ENCODE peak calls at places on chromosome 13, in six cellular contexts. O is thoracic aorta; A is H9; T is CD8-positive, alpha-beta memory T cell; J is OCI-LY7; Y is breast epithelium. D is an unnamed sample. For H3K9me3, the result is how much of the 10 kb centered on the place peaks cover.

GRCh38 chr13:63044617-63045016 is 1629.0 kb upstream of the PCDH20 start:
- DNase-seq in O (no peak), T (no peak), Y (no peak), A (no peak), J (no peak), D (no peak)

GRCh38 chr13:96822900-96823299 is 171.4 kb downstream of the OXGR1 start:
- DNase-seq in A (peak), Y (no peak), O (no peak), J (peak), T (no peak), D (no peak)

GRCh38 chr13:42594577-42595571 is 20.9 kb downstream of the TNFSF11 start:
- DNase-seq in J (peak), T (peak), Y (peak), O (no peak), A (peak), D (peak)

GRCh38 chr13:31987535-31988170 is 43.9 kb upstream of the FRY start:
- DNase-seq in T (no peak), J (no peak), Y (no peak), A (no peak), O (no peak), D (no peak)

GRCh38 chr13:102470283-102470920 is 68.6 kb upstream of the FGF14 start:
- DNase-seq in J (no peak), Y (no peak), A (no peak), O (no peak), T (no peak), D (no peak)

GRCh38 chr13:36046672-36047071 is 84.5 kb downstream of the DCLK1 start:
- DNase-seq in A (no peak), Y (no peak), J (no peak), T (no peak), O (no peak), D (no peak)

GRCh38 chr13:50993908-50994307 is 84.3 kb downstream of the RNASEH2B start:
- DNase-seq in O (no peak), J (no peak), T (no peak), Y (no peak), A (no peak), D (no peak)

GRCh38 chr13:76816394-76816793 is 69.8 kb downstream of the KCTD12 start:
- DNase-seq in J (no peak), T (no peak), O (no peak), A (no peak), Y (no peak), D (no peak)

GRCh38 chr13:101869553-101869952 is 417.1 kb downstream of the ITGBL1 start:
- DNase-seq in Y (no peak), J (no peak), O (no peak), T (no peak), A (no peak), D (no peak)

GRCh38 chr13:50309872-50310594 is 294.8 kb downstream of the KCNRG start:
- DNase-seq in T (no peak), J (no peak), A (peak), O (no peak), Y (no peak), D (no peak)

GRCh38 chr13:23741879-23742510 is 147.2 kb downstream of the MIPEP start:
- DNase-seq in A (peak), O (no peak), J (peak), Y (no peak), T (no peak), D (no peak)

GRCh38 chr13:28964052-28964451 is 143.9 kb downstream of the MTUS2 start:
- DNase-seq in T (no peak), A (no peak), O (no peak), J (no peak), Y (no peak), D (no peak)

GRCh38 chr13:79631260-79631659 is 150.3 kb downstream of the NDFIP2 start:
- DNase-seq in J (no peak), T (no peak), Y (peak), O (no peak), A (no peak), D (no peak)

GRCh38 chr13:113900646-113901045 is 36.8 kb upstream of the GAS6 start:
- DNase-seq in J (no peak), A (no peak), O (no peak), T (no peak), Y (peak), D (no peak)

GRCh38 chr13:114110091-114110829 is 22.2 kb downstream of the RASA3 start:
- DNase-seq in O (no peak), J (peak), T (peak), A (peak), Y (no peak), D (peak)

GRCh38 chr13:66534561-66534960 is 695.6 kb downstream of the PCDH9 start:
- DNase-seq in Y (no peak), O (no peak), A (no peak), J (no peak), T (no peak), D (no peak)

GRCh38 chr13:94559201-94559795 is 36.7 kb downstream of the TGDS start:
- DNase-seq in O (no peak), J (peak), A (no peak), T (no peak), Y (no peak), D (no peak)

GRCh38 chr13:63408227-63409202 is 1992.9 kb upstream of the PCDH20 start:
- DNase-seq in T (no peak), Y (no peak), O (no peak), J (no peak), A (no peak), D (no peak)

GRCh38 chr13:42272115-42272756 is at the start of gene AKAP11:
- DNase-seq in A (no peak), Y (peak), T (no peak), O (no peak), J (peak), D (no peak)

GRCh38 chr13:30898721-30899188 is 7.3 kb upstream of the MEDAG start:
- DNase-seq in Y (no peak), T (no peak), J (no peak), O (peak), A (no peak), D (no peak)

GRCh38 chr13:37383856-37384255 is 214.7 kb downstream of the POSTN start:
- DNase-seq in J (no peak), T (no peak), A (no peak), O (no peak), Y (no peak), D (no peak)

GRCh38 chr13:59345316-59345715 is 818.4 kb downstream of the DIAPH3 start:
- DNase-seq in J (no peak), O (no peak), Y (no peak), A (no peak), T (no peak), D (no peak)

GRCh38 chr13:83085186-83085900 is 796.9 kb downstream of the SLITRK1 start:
- DNase-seq in Y (no peak), T (no peak), O (no peak), J (no peak), A (no peak), D (no peak)

GRCh38 chr13:95624020-95624419 is 20.5 kb downstream of the DZIP1 start:
- DNase-seq in T (peak), J (peak), A (peak), O (no peak), Y (no peak), D (no peak)

GRCh38 chr13:81393110-81393509 is 1052.2 kb upstream of the SPRY2 start:
- DNase-seq in T (no peak), O (no peak), A (no peak), J (no peak), Y (no peak), D (no peak)

GRCh38 chr13:43195551-43195950 is 172.2 kb downstream of the DNAJC15 start:
- DNase-seq in A (no peak), O (no peak), T (no peak), Y (no peak), J (no peak), D (no peak)

GRCh38 chr13:111539791-111540446 is 219.5 kb downstream of the TEX29 start:
- DNase-seq in A (no peak), T (no peak), O (no peak), Y (no peak), J (no peak), D (no peak)

GRCh38 chr13:111541752-111542529 is 221.5 kb downstream of the TEX29 start:
- DNase-seq in A (no peak), O (no peak), J (no peak), Y (no peak), T (no peak), D (no peak)

GRCh38 chr13:111539252-111539651 is 218.8 kb downstream of the TEX29 start:
- DNase-seq in Y (no peak), J (no peak), O (no peak), A (no peak), T (no peak), D (no peak)

GRCh38 chr13:111541345-111541744 is 220.9 kb downstream of the TEX29 start:
- DNase-seq in T (no peak), Y (no peak), J (no peak), O (no peak), A (no peak), D (no peak)

DNA sequence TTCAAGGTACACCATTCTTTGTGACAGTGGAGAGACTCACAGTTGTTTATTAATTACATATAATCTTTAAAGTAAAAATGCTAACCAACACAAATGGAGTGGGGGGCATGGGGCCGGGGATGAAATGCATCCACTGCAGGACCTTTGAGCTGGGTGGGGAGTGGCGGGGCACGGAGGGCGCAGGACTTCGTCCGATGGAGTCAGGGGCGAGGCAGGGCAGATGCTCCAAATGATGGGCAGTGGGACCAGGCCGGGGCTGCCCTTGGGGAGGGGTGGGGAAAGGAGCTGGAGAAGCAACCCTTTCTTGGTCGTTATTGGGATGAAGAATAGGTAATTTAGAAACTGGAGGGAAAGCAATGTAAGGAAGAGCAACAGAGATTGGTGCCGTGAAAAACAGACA is 220.0 kb downstream of the TEX29 start:
- DNase-seq in J (no peak), T (no peak), O (no peak), A (no peak), Y (no peak), D (no peak)
- H3K9me3 ChIP-seq in J (under half), T (under half), O (under half), A (under half), Y (under half), D (under half)

GRCh38 chr13:61706899-61707298 is 291.2 kb upstream of the PCDH20 start:
- DNase-seq in J (no peak), T (no peak), A (no peak), O (no peak), Y (no peak), D (no peak)
- H3K9me3 ChIP-seq in J (under half), T (under half), A (under half), O (under half), Y (under half), D (under half)

GRCh38 chr13:54744747-54745146 is 1716.1 kb downstream of the OLFM4 start:
- DNase-seq in O (no peak), Y (no peak), J (no peak), A (no peak), T (no peak), D (no peak)

GRCh38 chr13:54742984-54743383 is 1714.4 kb downstream of the OLFM4 start:
- DNase-seq in A (no peak), J (no peak), Y (no peak), O (no peak), T (no peak), D (no peak)
- H3K9me3 ChIP-seq in A (under half), J (under half), Y (under half), O (under half), T (under half), D (under half)

GRCh38 chr13:40874138-40874776 is 84.8 kb downstream of the SLC25A15 start:
- DNase-seq in A (no peak), J (peak), T (no peak), O (no peak), Y (no peak), D (no peak)

GRCh38 chr13:40875048-40875447 is 85.6 kb downstream of the SLC25A15 start:
- DNase-seq in J (no peak), O (no peak), Y (no peak), A (no peak), T (no peak), D (no peak)

GRCh38 chr13:40876020-40876738 is 86.8 kb downstream of the SLC25A15 start:
- DNase-seq in J (no peak), Y (no peak), A (no peak), O (no peak), T (no peak), D (no peak)

GRCh38 chr13:40878321-40878720 is 88.9 kb downstream of the SLC25A15 start:
- DNase-seq in T (no peak), J (no peak), Y (no peak), O (no peak), A (no peak), D (no peak)

DNA sequence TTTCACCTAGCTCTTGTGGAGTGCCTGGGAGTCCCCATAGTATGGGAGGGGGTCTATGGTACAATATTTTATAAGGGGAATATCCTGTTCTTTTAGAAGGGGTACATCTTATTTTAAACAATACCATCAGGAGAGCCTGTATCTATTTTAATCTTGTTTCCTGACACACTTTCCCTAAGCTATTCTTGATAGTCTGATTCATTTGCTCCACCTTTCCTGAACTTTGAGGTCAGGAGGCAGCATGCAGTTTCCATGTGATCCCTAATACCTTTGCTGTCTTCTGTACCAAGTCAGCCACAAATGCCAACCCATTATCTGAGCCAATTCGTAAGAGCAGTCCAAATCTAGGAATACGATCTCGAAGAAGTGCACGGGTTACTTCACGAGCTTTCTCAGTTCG is 86.2 kb downstream of the SLC25A15 start:
- DNase-seq in J (no peak), Y (no peak), O (no peak), A (no peak), T (no peak), D (no peak)
- H3K9me3 ChIP-seq in J (under half), Y (half or more), O (half or more), A (under half), T (under half), D (under half)

DNA sequence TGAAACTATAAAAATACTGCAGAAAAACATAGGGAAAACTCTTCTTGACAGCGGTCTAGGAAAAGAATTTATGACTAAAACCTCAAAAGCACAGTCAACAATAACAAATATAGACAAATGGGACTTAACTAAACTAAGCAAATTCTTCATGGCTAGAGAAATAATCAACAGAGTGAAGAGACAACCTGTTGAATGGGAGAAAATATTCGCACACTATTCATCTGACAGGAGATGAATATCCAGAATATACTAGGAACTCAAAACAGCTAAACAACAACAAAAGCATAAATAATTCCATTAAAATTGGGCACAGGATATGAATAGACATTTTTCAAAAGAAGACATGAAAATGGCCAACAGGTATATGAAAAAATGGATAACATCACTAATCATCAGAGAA is 303.6 kb upstream of the PRR20A start:
- DNase-seq in J (no peak), O (no peak), Y (no peak), A (no peak), T (no peak), D (no peak)
- H3K9me3 ChIP-seq in J (under half), O (under half), Y (under half), A (under half), T (under half), D (under half)

GRCh38 chr13:44470623-44471562 is 97.3 kb downstream of the SERP2 start:
- DNase-seq in A (no peak), T (no peak), J (peak), O (no peak), Y (no peak), D (no peak)
- H3K9me3 ChIP-seq in A (under half), T (under half), J (under half), O (under half), Y (under half), D (under half)

GRCh38 chr13:111558700-111559088 is 238.3 kb downstream of the TEX29 start:
- DNase-seq in Y (no peak), T (no peak), A (no peak), J (no peak), O (no peak), D (no peak)

GRCh38 chr13:111556496-111556895 is 236.1 kb downstream of the TEX29 start:
- DNase-seq in O (no peak), A (no peak), Y (no peak), T (no peak), J (no peak), D (no peak)

GRCh38 chr13:111561091-111561778 is 240.8 kb downstream of the TEX29 start:
- DNase-seq in Y (no peak), T (no peak), O (no peak), A (no peak), J (no peak), D (no peak)

GRCh38 chr13:111557921-111558699 is 237.7 kb downstream of the TEX29 start:
- DNase-seq in A (no peak), T (no peak), O (no peak), J (no peak), Y (no peak), D (no peak)

DNA sequence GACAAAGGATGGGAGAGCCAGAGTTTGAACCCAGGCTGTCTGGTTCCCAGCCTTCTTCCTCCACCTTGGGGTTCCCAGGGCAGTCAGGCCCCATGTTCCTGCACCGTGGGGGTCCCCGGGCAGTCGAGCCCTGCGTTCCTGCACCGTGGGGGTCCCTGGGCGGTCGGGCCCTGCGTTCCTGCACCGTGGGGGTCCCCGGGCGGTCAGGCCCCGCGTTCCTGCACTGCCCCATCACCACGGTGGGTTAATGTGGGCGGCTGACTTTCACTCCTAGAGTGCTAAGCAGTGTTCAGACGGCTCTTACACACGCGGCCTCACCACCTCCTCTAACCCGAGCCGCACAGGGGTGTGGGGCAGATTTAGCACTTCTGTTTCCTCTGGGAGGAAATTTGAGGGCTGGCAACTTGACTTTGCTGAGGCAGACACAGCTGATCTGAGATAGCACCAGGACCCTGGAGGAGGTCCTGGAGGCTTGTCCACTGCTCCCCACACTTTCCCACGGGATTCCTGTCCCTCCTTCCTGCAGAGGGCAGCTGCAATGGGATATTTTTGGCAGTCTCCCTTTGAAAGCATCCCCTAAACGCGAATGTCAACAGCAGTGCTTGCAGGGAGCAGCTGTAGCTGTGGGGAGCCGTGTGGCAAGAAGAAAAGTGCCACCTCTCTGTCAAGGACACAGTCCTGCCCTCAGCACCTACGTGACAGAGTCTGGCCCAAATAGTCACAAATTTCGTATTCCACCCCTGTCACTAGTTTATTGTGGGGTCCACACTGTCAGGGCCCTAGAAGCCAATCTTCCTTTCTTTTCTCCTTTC is 239.4 kb downstream of the TEX29 start:
- DNase-seq in T (no peak), J (no peak), O (no peak), Y (no peak), A (no peak), D (no peak)
- H3K9me3 ChIP-seq in T (under half), J (under half), O (under half), Y (under half), A (under half), D (under half)

GRCh38 chr13:85191996-85192395 is 607.2 kb downstream of the SLITRK6 start:
- DNase-seq in J (no peak), Y (no peak), A (no peak), O (no peak), T (no peak), D (no peak)
- H3K9me3 ChIP-seq in J (under half), Y (under half), A (under half), O (under half), T (under half), D (under half)

DNA sequence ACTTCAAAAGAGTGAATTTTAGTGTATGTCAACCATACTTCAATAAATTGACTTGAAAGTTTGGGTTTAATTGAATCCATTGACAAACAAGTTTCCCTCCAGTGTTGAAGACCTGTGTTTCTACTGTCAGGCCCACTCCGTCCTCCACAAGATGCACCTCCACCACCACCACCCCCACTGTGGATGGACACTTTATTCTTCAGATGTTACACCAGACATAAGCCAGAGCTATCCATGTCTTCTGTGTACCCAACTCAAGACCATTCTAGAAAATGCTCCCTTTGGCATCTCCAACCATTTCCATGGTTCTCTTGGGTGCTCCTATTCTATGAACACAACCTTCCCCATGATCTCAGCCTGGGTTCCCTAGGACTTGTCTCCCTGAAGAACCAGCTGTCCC is 207.0 kb downstream of the COL4A1 start:
- DNase-seq in A (no peak), T (no peak), O (no peak), J (no peak), Y (no peak), D (no peak)
- H3K9me3 ChIP-seq in A (under half), T (under half), O (under half), J (under half), Y (under half), D (under half)

GRCh38 chr13:22369840-22370239 is 699.0 kb downstream of the FGF9 start:
- DNase-seq in T (no peak), Y (no peak), O (no peak), J (no peak), A (peak), D (no peak)

GRCh38 chr13:22372261-22372660 is 701.4 kb downstream of the FGF9 start:
- DNase-seq in A (no peak), J (peak), T (no peak), Y (no peak), O (no peak), D (no peak)

GRCh38 chr13:22369090-22369489 is 698.2 kb downstream of the FGF9 start:
- DNase-seq in T (no peak), A (no peak), J (no peak), Y (no peak), O (no peak), D (no peak)
- H3K9me3 ChIP-seq in T (under half), A (under half), J (under half), Y (under half), O (under half), D (under half)

D was measured in T-helper 17 cell.